ENCODE peak calls at places on chromosomes 7 and 10, in nine cellular contexts. E is brain microvascular endothelial cell, X is activated T-cell treated with anti-CD3 and anti-CD28 coated beads for 24 hours, H is NCI-H2081, J is fibroblast of the aortic adventitia, N is NCI-H1105, F is posterior cingulate gyrus, Q is NCI-H1930, O is stomach. L is an unnamed sample.

GRCh38 chr10:74612195-74612594 is 214.2 kb upstream of the KAT6B start:
- DNase-seq in E (peak), Q (no peak), N (no peak), X (no peak), F (no peak), H (no peak), O (no peak), J (peak), L (no peak)

GRCh38 chr10:110765513-110766375 is 106.0 kb upstream of the PDCD4 start:
- DNase-seq in H (no peak), N (no peak), O (no peak), X (no peak), F (no peak), J (peak), Q (no peak), E (no peak), L (no peak)

GRCh38 chr10:121362026-121362425 is 236.2 kb downstream of the FGFR2 start:
- DNase-seq in Q (no peak), N (no peak), X (no peak), E (no peak), H (no peak), O (peak), J (no peak), F (no peak), L (no peak)

GRCh38 chr7:141660259-141660658 is 41.7 kb downstream of the DENND11 start:
- DNase-seq in J (no peak), F (no peak), Q (no peak), N (no peak), H (no peak), E (no peak), X (no peak), O (no peak), L (peak)

GRCh38 chr10:85643839-85644525 is 722.6 kb downstream of the GRID1 start:
- DNase-seq in F (no peak), Q (no peak), X (no peak), E (no peak), H (no peak), J (no peak), N (no peak), O (no peak), L (no peak)

GRCh38 chr10:21810582-21811244 is 192.8 kb downstream of the DNAJC1 start:
- DNase-seq in Q (no peak), H (no peak), N (no peak), O (no peak), X (no peak), E (no peak), F (no peak), J (no peak), L (no peak)

GRCh38 chr10:110850099-110850498 is 21.6 kb upstream of the PDCD4 start:
- DNase-seq in N (no peak), O (no peak), Q (no peak), E (no peak), J (no peak), X (no peak), H (no peak), F (no peak), L (no peak)

GRCh38 chr7:137944168-137944567 is 57.7 kb downstream of the CREB3L2 start:
- DNase-seq in H (no peak), O (no peak), Q (no peak), X (no peak), E (peak), J (peak), N (no peak), F (no peak), L (no peak)

GRCh38 chr10:44386546-44387052 is 1.7 kb upstream of the CXCL12 start:
- DNase-seq in N (no peak), E (peak), X (no peak), Q (peak), J (peak), O (peak), H (no peak), F (peak), L (peak)

GRCh38 chr7:147858421-147858820 is 732.1 kb upstream of the C7orf33 start:
- DNase-seq in N (no peak), E (no peak), Q (no peak), H (no peak), X (no peak), O (no peak), J (no peak), F (no peak), L (no peak)

GRCh38 chr7:97090761-97091353 is 26.6 kb upstream of the SDHAF3 start:
- DNase-seq in X (no peak), Q (no peak), N (no peak), E (no peak), H (no peak), F (no peak), O (no peak), J (no peak), L (no peak)

GRCh38 chr10:63217120-63217605 is 84.0 kb downstream of the NRBF2 start:
- DNase-seq in F (no peak), N (no peak), H (peak), Q (peak), J (peak), O (no peak), E (peak), X (no peak), L (peak)

GRCh38 chr7:31772211-31772610 is 85.2 kb downstream of the PPP1R17 start:
- DNase-seq in E (no peak), X (no peak), H (no peak), Q (no peak), F (no peak), O (no peak), J (no peak), N (no peak), L (no peak)

GRCh38 chr10:78215645-78216044 is 182.0 kb downstream of the RPS24 start:
- DNase-seq in Q (no peak), N (no peak), E (peak), X (peak), H (no peak), F (peak), J (peak), O (no peak), L (no peak)

GRCh38 chr10:77550378-77550777 is 87.2 kb downstream of the KCNMA1 start:
- DNase-seq in H (no peak), Q (no peak), F (no peak), N (no peak), X (no peak), O (no peak), E (no peak), J (no peak), L (no peak)